ENCODE peak calls at places on chromosomes 5 and 9, in ten cellular contexts. G is MCF 10A; J is H1; T is HFFc6; C is pancreas; Y is endothelial cell; R is heart left ventricle; B is GM06990; P is CD4-positive, alpha-beta T cell; D is sigmoid colon. O is an unnamed sample.

GRCh38 chr5:100900796-100901731 is 2.0 kb downstream of the ST8SIA4 start:
- DNase-seq in B (peak), G (peak), C (peak), Y (peak), D (peak), J (no peak), T (no peak), R (peak), P (peak), O (peak)

GRCh38 chr5:95080456-95080855 is 204.4 kb downstream of the MCTP1 start:
- DNase-seq in D (no peak), P (no peak), C (no peak), G (no peak), Y (no peak), T (no peak), R (no peak), J (no peak), B (no peak), O (no peak)

GRCh38 chr5:65699338-65699737 is 22.6 kb downstream of the SGTB start:
- DNase-seq in C (no peak), G (no peak), J (no peak), T (no peak), Y (no peak), P (no peak), D (no peak), R (no peak), B (peak), O (no peak)

GRCh38 chr9:81635526-81636279 is 53.6 kb downstream of the TLE1 start:
- DNase-seq in J (no peak), T (peak), D (no peak), B (no peak), Y (no peak), C (no peak), G (no peak), P (no peak), R (no peak), O (no peak)

GRCh38 chr5:66742083-66742895 is 146.1 kb downstream of the MAST4 start:
- DNase-seq in Y (no peak), G (peak), P (no peak), T (no peak), D (no peak), R (peak), B (no peak), C (no peak), J (no peak), O (no peak)

GRCh38 chr9:112487799-112488345 is 1.2 kb downstream of the KIAA1958 start:
- DNase-seq in R (no peak), P (no peak), J (no peak), D (no peak), Y (no peak), T (no peak), G (peak), C (no peak), B (no peak), O (no peak)

GRCh38 chr5:1073239-1074102 is 38.4 kb downstream of the SLC12A7 start:
- DNase-seq in T (no peak), R (no peak), B (no peak), J (no peak), Y (no peak), G (no peak), D (no peak), P (no peak), C (no peak), O (no peak)

GRCh38 chr9:124423591-124423990 is 8.3 kb upstream of the PSMB7 start:
- DNase-seq in Y (no peak), G (no peak), C (no peak), P (no peak), T (no peak), R (no peak), J (no peak), B (no peak), D (peak), O (no peak)

GRCh38 chr5:149186506-149186905 is 45.2 kb downstream of the ABLIM3 start:
- DNase-seq in Y (no peak), D (no peak), P (no peak), G (no peak), R (no peak), C (no peak), J (no peak), B (no peak), T (no peak), O (no peak)

GRCh38 chr5:136123236-136123768 is 9.3 kb upstream of the SMAD5 start:
- DNase-seq in R (no peak), J (no peak), P (no peak), C (no peak), T (no peak), G (peak), Y (no peak), D (no peak), B (no peak), O (no peak)

DNA sequence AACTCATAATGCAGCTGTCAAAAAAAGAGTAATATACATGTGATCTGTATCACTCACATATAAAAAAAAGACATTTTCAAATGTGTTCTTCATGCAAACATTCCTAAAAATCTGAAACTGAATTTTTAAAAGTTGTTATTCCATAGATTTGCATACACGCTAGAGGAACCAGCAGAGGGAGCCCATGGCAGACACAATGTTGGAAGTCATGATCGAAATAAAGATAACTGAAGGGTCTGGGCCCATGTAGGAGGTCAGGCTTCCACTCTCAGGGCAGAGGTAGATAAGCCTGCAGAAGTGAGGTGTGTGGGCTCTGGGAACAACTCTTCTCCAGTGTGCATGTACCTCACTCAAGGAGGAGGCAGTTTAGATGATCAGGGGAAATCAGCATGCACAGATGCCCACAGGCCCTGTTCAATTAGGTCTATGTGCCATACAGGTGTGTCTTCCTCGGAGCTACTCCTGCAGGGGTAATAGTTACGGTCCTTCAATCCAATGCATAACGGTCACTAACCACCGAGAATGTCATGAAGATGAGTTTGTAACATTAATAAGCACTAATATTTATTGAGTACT is 208.6 kb downstream of the EPB41L4A start:
- DNase-seq in B (no peak), C (peak), J (no peak), R (peak), Y (peak), T (peak), P (no peak), G (peak), D (no peak), O (peak)
- TF ChIP-seq CTCF in B (peak), C (peak), J (peak), R (peak), Y (peak), T (peak), P (no peak), G (peak), D (peak), O (peak)

GRCh38 chr5:168211245-168211644 is 80.2 kb upstream of the WWC1 start:
- DNase-seq in P (no peak), Y (no peak), J (no peak), R (no peak), T (no peak), D (no peak), C (no peak), B (no peak), G (no peak), O (no peak)
- TF ChIP-seq CTCF in P (no peak), Y (no peak), J (no peak), R (no peak), T (no peak), D (no peak), C (no peak), B (no peak), G (no peak), O (no peak)

DNA sequence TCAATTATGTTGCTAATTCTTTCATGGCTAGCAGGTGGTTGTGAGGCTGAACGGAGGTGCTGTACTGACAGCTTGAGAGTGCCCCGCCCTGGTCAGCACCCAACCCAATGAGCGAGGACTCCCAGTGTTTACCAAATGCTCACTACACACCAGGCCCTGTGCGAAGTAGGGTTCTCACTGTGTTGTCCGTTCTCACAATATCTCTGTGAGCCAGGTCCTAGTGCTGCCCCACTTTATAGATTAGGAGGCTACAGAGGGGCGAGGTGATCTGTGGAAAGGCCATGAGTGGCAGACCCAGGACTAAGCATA is 28.2 kb downstream of the COL15A1 start:
- DNase-seq in J (no peak), C (no peak), P (no peak), G (no peak), D (no peak), T (no peak), B (no peak), R (no peak), Y (no peak), O (no peak)
- TF ChIP-seq CTCF in J (no peak), C (no peak), P (no peak), G (no peak), D (no peak), T (no peak), B (no peak), R (no peak), Y (no peak), O (no peak)

GRCh38 chr5:150573867-150574817 is 66.2 kb downstream of the NDST1 start:
- DNase-seq in C (no peak), D (peak), J (no peak), P (no peak), Y (no peak), T (no peak), B (no peak), R (no peak), G (no peak), O (no peak)
- TF ChIP-seq CTCF in C (no peak), D (no peak), J (peak), P (no peak), Y (no peak), T (peak), B (no peak), R (no peak), G (no peak), O (no peak)

O was measured in GM10248.